ENCODE peak calls at places on chromosomes 5 and 9, in seven cellular contexts. D is A549; S is IMR-90; J is germinal center; K is thyroid gland; O is glutamatergic neuron; B is stimulated activated CD8-positive, alpha-beta memory T cell treated with anti-CD3 and anti-CD28 coated beads, Interleukin-12 subunit alpha, Interleukin-12 subunit beta, amount 100 ng/mL, for 4 hours. G is an unnamed sample.

GRCh38 chr9:36764364-36765076 is 191.8 kb downstream of the MELK start:
- DNase-seq in D (peak), S (no peak), J (no peak), K (no peak), O (no peak), B (no peak), G (peak)

GRCh38 chr5:96868603-96869371 is 7.5 kb upstream of the ERAP2 start:
- DNase-seq in D (peak), S (peak), J (peak), K (peak), O (no peak), B (no peak), G (peak)

GRCh38 chr5:167573274-167574127 is 717.9 kb upstream of the WWC1 start:
- DNase-seq in D (no peak), S (peak), J (no peak), K (peak), O (peak), B (no peak), G (no peak)

GRCh38 chr5:54302267-54302687 is 8.1 kb downstream of the ARL15 start:
- DNase-seq in D (no peak), S (peak), J (no peak), K (no peak), O (no peak), B (no peak), G (no peak)

GRCh38 chr9:2677927-2678889 is 39.1 kb upstream of the KCNV2 start:
- DNase-seq in D (no peak), S (no peak), J (no peak), K (no peak), O (no peak), B (no peak), G (no peak)

GRCh38 chr5:173663810-173664526 is 47.5 kb upstream of the BOD1 start:
- DNase-seq in D (peak), S (no peak), J (no peak), K (no peak), O (no peak), B (no peak), G (peak)

GRCh38 chr9:38063363-38063707 is 5.7 kb downstream of the SHB start:
- DNase-seq in D (no peak), S (no peak), J (no peak), K (no peak), O (no peak), B (no peak), G (no peak)

GRCh38 chr5:111857633-111858032 is 100.6 kb upstream of the NREP start:
- DNase-seq in D (no peak), S (peak), J (no peak), K (no peak), O (no peak), B (no peak), G (no peak)

GRCh38 chr5:81188962-81189361 is 44.2 kb upstream of the CKMT2 start:
- DNase-seq in D (no peak), S (no peak), J (no peak), K (no peak), O (no peak), B (no peak), G (no peak)

GRCh38 chr5:137582218-137582617 is 83.1 kb upstream of the SPOCK1 start:
- DNase-seq in D (no peak), S (no peak), J (no peak), K (no peak), O (no peak), B (no peak), G (no peak)

GRCh38 chr5:124034301-124034700 is 522.3 kb downstream of the CSNK1G3 start:
- DNase-seq in D (no peak), S (no peak), J (no peak), K (no peak), O (no peak), B (no peak), G (peak)

GRCh38 chr5:41465493-41466171 is 44.8 kb downstream of the PLCXD3 start:
- DNase-seq in D (no peak), S (peak), J (no peak), K (no peak), O (no peak), B (no peak), G (no peak)

GRCh38 chr9:137762414-137763061 is 115.0 kb upstream of the CACNA1B start:
- DNase-seq in D (no peak), S (peak), J (no peak), K (peak), O (no peak), B (no peak), G (no peak)

GRCh38 chr9:128920381-128921058 is at the start of gene PHYHD1:
- DNase-seq in D (no peak), S (peak), J (no peak), K (peak), O (peak), B (no peak), G (peak)

GRCh38 chr5:79547982-79548381 is 34.0 kb upstream of the HOMER1 start:
- DNase-seq in D (no peak), S (no peak), J (no peak), K (peak), O (no peak), B (no peak), G (no peak)

GRCh38 chr5:150774145-150774544 is 4.4 kb upstream of the SMIM3 start:
- DNase-seq in D (no peak), S (peak), J (no peak), K (no peak), O (no peak), B (no peak), G (no peak)

GRCh38 chr5:42949348-42950090 is 90.6 kb downstream of the ANXA2R start:
- DNase-seq in D (peak), S (peak), J (peak), K (peak), O (no peak), B (peak), G (peak)

GRCh38 chr5:59020611-59021285 is 437.9 kb downstream of the RAB3C start:
- DNase-seq in D (no peak), S (peak), J (no peak), K (no peak), O (no peak), B (no peak), G (no peak)

GRCh38 chr9:89793551-89793950 is 188.7 kb downstream of the GADD45G start:
- DNase-seq in D (no peak), S (no peak), J (no peak), K (no peak), O (no peak), B (no peak), G (no peak)

GRCh38 chr9:134010774-134011173 is 14.5 kb upstream of the BRD3OS start:
- DNase-seq in D (no peak), S (no peak), J (no peak), K (peak), O (no peak), B (no peak), G (no peak)

GRCh38 chr9:107999011-107999410 is 509.4 kb upstream of the KLF4 start:
- DNase-seq in D (no peak), S (no peak), J (no peak), K (no peak), O (no peak), B (no peak), G (no peak)

GRCh38 chr5:12683249-12683648 is 779.0 kb upstream of the CTNND2 start:
- DNase-seq in D (no peak), S (no peak), J (no peak), K (no peak), O (no peak), B (no peak), G (no peak)

GRCh38 chr9:34957492-34958410 is at the start of gene PHF24:
- DNase-seq in D (no peak), S (no peak), J (peak), K (peak), O (peak), B (peak), G (no peak)

GRCh38 chr5:111385970-111386831 is 126.1 kb downstream of the STARD4 start:
- DNase-seq in D (no peak), S (no peak), J (no peak), K (no peak), O (peak), B (no peak), G (no peak)

GRCh38 chr5:16727937-16728336 is 111.1 kb upstream of the RETREG1 start:
- DNase-seq in D (no peak), S (no peak), J (no peak), K (peak), O (peak), B (no peak), G (no peak)

GRCh38 chr9:137461663-137462395 is 2.7 kb upstream of the NSMF start:
- DNase-seq in D (peak), S (no peak), J (peak), K (peak), O (peak), B (peak), G (peak)

GRCh38 chr9:69283003-69283402 is 42.0 kb upstream of the ENTREP1 start:
- DNase-seq in D (no peak), S (no peak), J (no peak), K (no peak), O (no peak), B (no peak), G (no peak)

GRCh38 chr5:180007582-180007981 is 64.0 kb downstream of the RNF130 start:
- DNase-seq in D (no peak), S (no peak), J (no peak), K (no peak), O (peak), B (no peak), G (no peak)

GRCh38 chr9:114476891-114477469 is 28.3 kb downstream of the WHRN start:
- DNase-seq in D (no peak), S (no peak), J (no peak), K (no peak), O (no peak), B (no peak), G (no peak)